ENCODE peak calls at places on chromosomes 7 and 10, in four cellular contexts. One of them, this sample, is unnamed.

GRCh38 chr10:113091921-113092320 is 141.9 kb downstream of the TCF7L2 start:
- DNase-seq in iris pigment epithelial cell: no peak
- DNase-seq in left ventricle myocardium superior: no peak
- DNase-seq in WTC11: no peak
- DNase-seq in this sample: no peak

GRCh38 chr10:17247210-17247609 is 19.2 kb downstream of the VIM start:
- DNase-seq in iris pigment epithelial cell: no peak
- DNase-seq in left ventricle myocardium superior: no peak
- DNase-seq in WTC11: no peak
- DNase-seq in this sample: no peak

GRCh38 chr10:18202600-18203150 is 62.5 kb downstream of the CACNB2 start:
- DNase-seq in iris pigment epithelial cell: peak; percentile 53
- DNase-seq in left ventricle myocardium superior: no peak
- DNase-seq in WTC11: no peak
- DNase-seq in this sample: no peak

GRCh38 chr7:138460176-138460648 is at the start of gene TRIM24:
- DNase-seq in iris pigment epithelial cell: no peak
- DNase-seq in left ventricle myocardium superior: peak; percentile 99
- DNase-seq in WTC11: no peak
- DNase-seq in this sample: no peak

GRCh38 chr7:7119668-7120208 is 62.6 kb upstream of the C1GALT1 start:
- DNase-seq in iris pigment epithelial cell: no peak
- DNase-seq in left ventricle myocardium superior: no peak
- DNase-seq in WTC11: no peak
- DNase-seq in this sample: no peak

GRCh38 chr10:124642076-124642710 is 102.0 kb downstream of the FAM53B start:
- DNase-seq in iris pigment epithelial cell: no peak
- DNase-seq in left ventricle myocardium superior: peak; percentile 86
- DNase-seq in WTC11: no peak
- DNase-seq in this sample: peak; percentile 65

GRCh38 chr10:34792881-34793280 is 22.2 kb downstream of the PARD3 start:
- DNase-seq in iris pigment epithelial cell: no peak
- DNase-seq in left ventricle myocardium superior: no peak
- DNase-seq in WTC11: no peak
- DNase-seq in this sample: no peak

GRCh38 chr7:101410743-101411476 is 48.2 kb downstream of the COL26A1 start:
- DNase-seq in iris pigment epithelial cell: no peak
- DNase-seq in left ventricle myocardium superior: peak; percentile 35
- DNase-seq in WTC11: peak; percentile 91
- DNase-seq in this sample: peak; percentile 61

GRCh38 chr7:128106840-128107239 is 75.6 kb upstream of the LRRC4 start:
- DNase-seq in iris pigment epithelial cell: no peak
- DNase-seq in left ventricle myocardium superior: no peak
- DNase-seq in WTC11: no peak
- DNase-seq in this sample: no peak

GRCh38 chr10:61744469-61744868 is 81.7 kb downstream of the CABCOCO1 start:
- DNase-seq in iris pigment epithelial cell: no peak
- DNase-seq in left ventricle myocardium superior: no peak
- DNase-seq in WTC11: peak; percentile 31
- DNase-seq in this sample: no peak

GRCh38 chr10:79898597-79899325 is 50.1 kb downstream of the SFTPD start:
- DNase-seq in iris pigment epithelial cell: peak; percentile 10
- DNase-seq in left ventricle myocardium superior: no peak
- DNase-seq in WTC11: no peak
- DNase-seq in this sample: no peak

GRCh38 chr10:52056296-52056695 is 257.8 kb upstream of the DKK1 start:
- DNase-seq in iris pigment epithelial cell: no peak
- DNase-seq in left ventricle myocardium superior: no peak
- DNase-seq in WTC11: no peak
- DNase-seq in this sample: no peak

GRCh38 chr7:85156661-85157213 is 30.1 kb downstream of the SEMA3D start:
- DNase-seq in iris pigment epithelial cell: no peak
- DNase-seq in left ventricle myocardium superior: no peak
- DNase-seq in WTC11: no peak
- DNase-seq in this sample: no peak

GRCh38 chr7:47670738-47671137 is 88.8 kb upstream of the TNS3 start:
- DNase-seq in iris pigment epithelial cell: no peak
- DNase-seq in left ventricle myocardium superior: no peak
- DNase-seq in WTC11: no peak
- DNase-seq in this sample: no peak

GRCh38 chr10:97179731-97180366 is 5.9 kb downstream of the SLIT1 start:
- DNase-seq in iris pigment epithelial cell: no peak
- DNase-seq in left ventricle myocardium superior: peak; percentile 51
- DNase-seq in WTC11: peak; percentile 82
- DNase-seq in this sample: peak; percentile 34

GRCh38 chr10:124530215-124530665 is 68.6 kb downstream of the LHPP start:
- DNase-seq in iris pigment epithelial cell: peak; percentile 76
- DNase-seq in left ventricle myocardium superior: peak; percentile 93
- DNase-seq in WTC11: peak; percentile 92
- DNase-seq in this sample: peak; percentile 91

GRCh38 chr7:98105942-98106544 is 619 bp upstream of the LMTK2 start:
- DNase-seq in iris pigment epithelial cell: no peak
- DNase-seq in left ventricle myocardium superior: no peak
- DNase-seq in WTC11: no peak
- DNase-seq in this sample: no peak

GRCh38 chr10:128091636-128092210 is 34.5 kb downstream of the MKI67 start:
- DNase-seq in iris pigment epithelial cell: no peak
- DNase-seq in left ventricle myocardium superior: no peak
- DNase-seq in WTC11: peak; percentile 71
- DNase-seq in this sample: no peak

GRCh38 chr10:87862644-87863101 is 660 bp downstream of the KLLN start:
- DNase-seq in iris pigment epithelial cell: no peak
- DNase-seq in left ventricle myocardium superior: no peak
- DNase-seq in WTC11: no peak
- DNase-seq in this sample: no peak

GRCh38 chr7:15558747-15559146 is 3.1 kb downstream of the AGMO start:
- DNase-seq in iris pigment epithelial cell: peak; percentile 54
- DNase-seq in left ventricle myocardium superior: no peak
- DNase-seq in WTC11: no peak
- DNase-seq in this sample: peak; percentile 29

GRCh38 chr10:22435650-22436049 is 90.4 kb downstream of the SPAG6 start:
- DNase-seq in iris pigment epithelial cell: no peak
- DNase-seq in left ventricle myocardium superior: no peak
- DNase-seq in WTC11: no peak
- DNase-seq in this sample: no peak

GRCh38 chr7:37815969-37816371 is 32.4 kb upstream of the NME8 start:
- DNase-seq in iris pigment epithelial cell: no peak
- DNase-seq in left ventricle myocardium superior: no peak
- DNase-seq in WTC11: no peak
- DNase-seq in this sample: no peak

GRCh38 chr10:97058521-97058920 is 127.2 kb downstream of the SLIT1 start:
- DNase-seq in iris pigment epithelial cell: no peak
- DNase-seq in left ventricle myocardium superior: peak; percentile 44
- DNase-seq in WTC11: no peak
- DNase-seq in this sample: no peak

GRCh38 chr7:119010635-119011034 is 786.1 kb downstream of the ANKRD7 start:
- DNase-seq in iris pigment epithelial cell: no peak
- DNase-seq in left ventricle myocardium superior: no peak
- DNase-seq in WTC11: no peak
- DNase-seq in this sample: no peak

GRCh38 chr10:43905502-43906236 is 257.0 kb upstream of the ZNF32 start:
- DNase-seq in iris pigment epithelial cell: peak; percentile 30
- DNase-seq in left ventricle myocardium superior: peak; percentile 77
- DNase-seq in WTC11: no peak
- DNase-seq in this sample: no peak

GRCh38 chr7:80918406-80918805 is 445 bp downstream of the SEMA3C start:
- DNase-seq in iris pigment epithelial cell: peak; percentile 45
- DNase-seq in left ventricle myocardium superior: no peak
- DNase-seq in WTC11: no peak
- DNase-seq in this sample: peak; percentile 55

GRCh38 chr10:34956756-34957155 is 133.4 kb downstream of the CUL2 start:
- DNase-seq in iris pigment epithelial cell: no peak
- DNase-seq in left ventricle myocardium superior: no peak
- DNase-seq in WTC11: no peak
- DNase-seq in this sample: no peak

GRCh38 chr7:115585015-115585655 is 445.4 kb downstream of the TFEC start:
- DNase-seq in iris pigment epithelial cell: peak; percentile 16
- DNase-seq in left ventricle myocardium superior: no peak
- DNase-seq in WTC11: no peak
- DNase-seq in this sample: no peak

GRCh38 chr7:66537876-66538275 is 90.8 kb upstream of the KCTD7 start:
- DNase-seq in iris pigment epithelial cell: no peak
- DNase-seq in left ventricle myocardium superior: no peak
- DNase-seq in WTC11: no peak
- DNase-seq in this sample: no peak

GRCh38 chr7:47816647-47817046 is 131.6 kb downstream of the PKD1L1 start:
- DNase-seq in iris pigment epithelial cell: peak; percentile 55
- DNase-seq in left ventricle myocardium superior: no peak
- DNase-seq in WTC11: no peak
- DNase-seq in this sample: peak; percentile 39

GRCh38 chr10:132351611-132352010 is 19.6 kb downstream of the LRRC27 start:
- DNase-seq in iris pigment epithelial cell: no peak
- DNase-seq in left ventricle myocardium superior: peak; percentile 11
- DNase-seq in WTC11: no peak
- DNase-seq in this sample: no peak

GRCh38 chr7:105829681-105830322 is 46.6 kb downstream of the ATXN7L1 start:
- DNase-seq in iris pigment epithelial cell: peak; percentile 54
- DNase-seq in left ventricle myocardium superior: no peak
- DNase-seq in WTC11: no peak
- DNase-seq in this sample: no peak

GRCh38 chr10:90571876-90572275 is 286.0 kb downstream of the HTR7 start:
- DNase-seq in iris pigment epithelial cell: no peak
- DNase-seq in left ventricle myocardium superior: no peak
- DNase-seq in WTC11: no peak
- DNase-seq in this sample: no peak

GRCh38 chr7:112160130-112160770 is 45.9 kb downstream of the DOCK4 start:
- DNase-seq in iris pigment epithelial cell: peak; percentile 73
- DNase-seq in left ventricle myocardium superior: no peak
- DNase-seq in WTC11: no peak
- DNase-seq in this sample: peak; percentile 60

GRCh38 chr10:64191304-64191703 is 670.1 kb downstream of the REEP3 start:
- DNase-seq in iris pigment epithelial cell: no peak
- DNase-seq in left ventricle myocardium superior: no peak
- DNase-seq in WTC11: no peak
- DNase-seq in this sample: peak; percentile 2

GRCh38 chr7:137903382-137904169 is 56.8 kb upstream of the DGKI start:
- DNase-seq in iris pigment epithelial cell: peak; percentile 74
- DNase-seq in left ventricle myocardium superior: no peak
- DNase-seq in WTC11: peak; percentile 56
- DNase-seq in this sample: peak; percentile 82

GRCh38 chr10:106182542-106182941 is 982.0 kb downstream of the SORCS1 start:
- DNase-seq in iris pigment epithelial cell: no peak
- DNase-seq in left ventricle myocardium superior: peak; percentile 32
- DNase-seq in WTC11: no peak
- DNase-seq in this sample: no peak

GRCh38 chr10:48610585-48611093 is 5.8 kb upstream of the ARHGAP22 start:
- DNase-seq in iris pigment epithelial cell: no peak
- DNase-seq in left ventricle myocardium superior: no peak
- DNase-seq in WTC11: no peak
- DNase-seq in this sample: no peak

GRCh38 chr10:76399216-76399615 is 967.8 kb downstream of the LRMDA start:
- DNase-seq in iris pigment epithelial cell: no peak
- DNase-seq in left ventricle myocardium superior: no peak
- DNase-seq in WTC11: no peak
- DNase-seq in this sample: no peak

This sample was measured in astrocyte of the hippocampus.